ENCODE peak calls at places on chromosomes 1 and 21, in nine cellular contexts. X is lower lobe of right lung, B is cardiac fibroblast, Z is endothelial cell of umbilical vein, D is pancreas, P is GM12865, A is left ventricle myocardium inferior, I is tibial artery, E is uterus. R is an unnamed sample.

GRCh38 chr1:81549588-81550127 is 251.1 kb upstream of the ADGRL2 start:
- DNase-seq in B (peak), X (no peak), P (peak), D (no peak), E (no peak), I (no peak), A (no peak), Z (peak), R (no peak)

GRCh38 chr1:156090138-156090821 is 8.0 kb upstream of the MEX3A start:
- DNase-seq in I (no peak), E (no peak), A (no peak), Z (no peak), D (no peak), B (no peak), P (no peak), X (no peak), R (no peak)

GRCh38 chr1:180266275-180267210 is 36.5 kb downstream of the LHX4 start:
- DNase-seq in B (no peak), Z (no peak), A (no peak), X (no peak), D (peak), I (peak), P (no peak), E (no peak), R (no peak)

GRCh38 chr1:41807390-41807789 is 111.3 kb downstream of the HIVEP3 start:
- DNase-seq in A (peak), D (no peak), E (no peak), Z (no peak), X (no peak), P (no peak), B (no peak), I (peak), R (no peak)

GRCh38 chr1:110673805-110674336 is 869 bp downstream of the KCNA3 start:
- DNase-seq in A (no peak), I (peak), B (no peak), E (no peak), Z (no peak), P (peak), D (peak), X (peak), R (no peak)

GRCh38 chr1:44812822-44813543 is 4.7 kb downstream of the BTBD19 start:
- DNase-seq in B (no peak), E (no peak), A (peak), X (peak), I (peak), D (peak), Z (no peak), P (no peak), R (no peak)

GRCh38 chr1:925532-926421 is 2.1 kb downstream of the SAMD11 start:
- DNase-seq in I (no peak), Z (no peak), B (no peak), X (no peak), D (no peak), E (no peak), P (no peak), A (no peak), R (no peak)

GRCh38 chr1:15741183-15741850 is 982 bp upstream of the TMEM82 start:
- DNase-seq in A (peak), E (peak), Z (peak), I (peak), D (peak), B (peak), P (peak), X (peak), R (peak)

GRCh38 chr1:212585210-212585609 is 23.4 kb upstream of the ATF3 start:
- DNase-seq in X (no peak), B (no peak), E (no peak), A (no peak), P (no peak), Z (no peak), I (no peak), D (no peak), R (no peak)

GRCh38 chr1:18010945-18011344 is 96.7 kb upstream of the IGSF21 start:
- DNase-seq in A (no peak), Z (no peak), P (no peak), B (peak), I (no peak), E (no peak), D (no peak), X (no peak), R (no peak)

GRCh38 chr1:32052887-32053286 is 19.9 kb upstream of the TMEM39B start:
- DNase-seq in E (no peak), B (peak), I (no peak), P (no peak), A (no peak), X (no peak), D (no peak), Z (no peak), R (no peak)

GRCh38 chr1:227059076-227059475 is 119.0 kb downstream of the COQ8A start:
- DNase-seq in P (no peak), X (no peak), B (no peak), E (no peak), D (no peak), I (no peak), A (no peak), Z (no peak), R (no peak)

GRCh38 chr1:31615414-31615813 is 2.1 kb upstream of the HCRTR1 start:
- DNase-seq in P (no peak), D (no peak), I (no peak), A (no peak), E (no peak), X (no peak), B (no peak), Z (no peak), R (no peak)

GRCh38 chr1:26302733-26303405 is 3.6 kb downstream of the UBXN11 start:
- DNase-seq in Z (no peak), A (no peak), D (no peak), E (no peak), B (peak), X (no peak), P (no peak), I (no peak), R (no peak)

GRCh38 chr21:25898671-25899070 is 163.9 kb downstream of the GABPA start:
- DNase-seq in A (no peak), E (no peak), D (no peak), I (no peak), P (no peak), B (peak), X (no peak), Z (no peak), R (no peak)

GRCh38 chr1:158020877-158021630 is 27.6 kb downstream of the KIRREL1 start:
- DNase-seq in Z (no peak), I (no peak), E (no peak), X (no peak), B (no peak), A (no peak), D (no peak), P (no peak), R (no peak)

GRCh38 chr1:101260531-101260930 is 23.7 kb downstream of the S1PR1 start:
- DNase-seq in P (no peak), X (no peak), E (no peak), B (peak), I (no peak), A (no peak), D (no peak), Z (peak), R (no peak)

GRCh38 chr1:212685429-212685828 is 14.2 kb downstream of the BATF3 start:
- DNase-seq in X (no peak), P (no peak), B (no peak), E (no peak), I (no peak), A (no peak), Z (no peak), D (no peak), R (no peak)

GRCh38 chr1:1264868-1265272 is 8.8 kb downstream of the UBE2J2 start:
- DNase-seq in B (peak), P (no peak), I (no peak), A (no peak), Z (peak), X (no peak), D (no peak), E (no peak), R (no peak)

GRCh38 chr1:24117722-24118409 is 5.9 kb upstream of the MYOM3 start:
- DNase-seq in P (no peak), Z (no peak), E (no peak), X (peak), D (peak), I (no peak), A (no peak), B (peak), R (no peak)

GRCh38 chr1:204072951-204073836 is at the start of gene SOX13:
- DNase-seq in A (peak), P (no peak), B (peak), X (peak), E (peak), D (peak), I (peak), Z (peak), R (peak)
- TF ChIP-seq CTCF in A (peak), P (no peak), B (peak), X (peak), E (no peak), D (no peak), I (peak), Z (peak), R (no peak)

DNA sequence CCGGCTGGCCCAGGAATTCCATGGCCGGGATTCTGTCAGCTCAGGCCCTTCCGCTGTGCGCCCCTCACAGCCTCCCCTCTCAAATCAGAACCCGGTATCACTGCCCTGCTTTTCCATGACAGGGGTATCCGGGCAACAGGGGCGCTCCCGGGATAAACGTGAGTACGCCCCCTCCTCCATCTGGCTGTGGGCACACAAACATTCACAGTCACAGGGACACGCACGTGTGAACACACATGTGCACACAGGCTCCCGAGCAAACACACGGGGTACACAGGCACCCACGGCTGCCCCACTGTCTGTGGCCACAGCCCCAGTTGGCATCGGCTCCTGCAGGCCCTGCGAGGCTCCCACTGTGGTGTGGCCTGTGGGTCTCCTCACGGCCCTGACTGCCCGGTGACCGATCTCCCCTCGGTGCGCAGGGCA is 16.7 kb downstream of the COL6A1 start:
- DNase-seq in Z (no peak), I (peak), B (no peak), D (peak), E (peak), A (peak), X (no peak), P (no peak), R (no peak)
- TF ChIP-seq CTCF in Z (no peak), I (no peak), B (no peak), D (no peak), E (no peak), A (no peak), X (no peak), P (no peak), R (no peak)

GRCh38 chr1:50923564-50923963 is 36.5 kb downstream of the FAF1 start:
- DNase-seq in E (no peak), P (no peak), B (no peak), X (no peak), I (no peak), D (no peak), A (no peak), Z (no peak), R (no peak)

GRCh38 chr1:50934838-50935237 is 25.2 kb downstream of the FAF1 start:
- DNase-seq in I (no peak), B (no peak), E (no peak), A (no peak), X (no peak), P (no peak), D (no peak), Z (no peak), R (no peak)

GRCh38 chr1:50930965-50931737 is 28.9 kb downstream of the FAF1 start:
- DNase-seq in Z (no peak), P (peak), A (no peak), E (no peak), I (no peak), B (peak), X (peak), D (no peak), R (no peak)

GRCh38 chr1:50930193-50930592 is 29.9 kb downstream of the FAF1 start:
- DNase-seq in I (no peak), E (no peak), X (no peak), P (peak), A (no peak), D (no peak), Z (peak), B (no peak), R (no peak)

DNA sequence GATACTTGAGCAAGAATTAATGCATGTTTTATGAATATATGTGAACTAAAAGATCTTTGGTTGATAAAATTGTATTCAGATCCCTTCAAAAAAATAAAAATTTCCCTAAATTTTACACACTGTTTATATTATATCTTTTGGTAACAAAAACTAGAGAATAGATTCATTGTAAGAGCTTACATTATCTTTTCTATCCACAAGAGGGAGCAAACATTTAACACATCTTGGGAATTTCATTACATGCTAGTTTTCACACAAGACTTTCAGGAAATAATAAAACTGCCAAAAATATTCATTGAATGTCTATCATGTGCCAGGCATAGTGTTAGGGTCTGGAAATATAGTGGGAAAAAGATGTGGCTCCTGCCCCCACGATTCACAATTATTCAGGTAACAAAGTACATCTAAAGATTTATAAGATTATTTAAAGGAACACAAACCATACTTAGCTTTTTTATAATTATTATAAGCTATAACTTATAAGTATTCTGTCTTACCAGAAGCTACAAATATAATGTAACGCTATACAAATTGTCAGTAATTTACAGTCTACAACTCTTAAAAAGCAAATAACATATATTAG is 30.6 kb downstream of the FAF1 start:
- DNase-seq in P (peak), Z (peak), E (no peak), B (peak), I (no peak), A (no peak), D (no peak), X (no peak), R (no peak)
- TF ChIP-seq CTCF in P (peak), Z (peak), E (peak), B (peak), I (peak), A (peak), D (peak), X (peak), R (peak)

GRCh38 chr1:47387921-47388509 is 28.1 kb upstream of the FOXE3 start:
- DNase-seq in A (no peak), D (no peak), B (no peak), P (no peak), Z (peak), I (no peak), E (no peak), X (no peak), R (no peak)
- TF ChIP-seq CTCF in A (no peak), D (no peak), B (no peak), P (no peak), Z (no peak), I (no peak), E (no peak), X (no peak), R (no peak)

GRCh38 chr1:241736387-241736786 is 84.3 kb downstream of the WDR64 start:
- DNase-seq in X (no peak), I (no peak), P (no peak), E (no peak), D (no peak), A (no peak), B (no peak), Z (no peak), R (no peak)
- TF ChIP-seq CTCF in X (no peak), I (no peak), P (no peak), E (no peak), D (no peak), A (no peak), B (no peak), Z (no peak), R (no peak)